ENCODE peak calls at places on chromosome 14, in eight cellular contexts. F, Z, N, J, M, X, T and W are unnamed samples.

GRCh38 chr14:96138241-96138640 is 66.4 kb upstream of the BDKRB2 start:
- DNase-seq in M (no peak), F (no peak), Z (no peak), T (no peak), X (no peak), J (no peak), N (no peak), W (no peak)

GRCh38 chr14:60931206-60931605 is 49.7 kb downstream of the TRMT5 start:
- DNase-seq in Z (no peak), X (no peak), J (no peak), T (no peak), M (no peak), F (no peak), N (no peak), W (no peak)

GRCh38 chr14:91331761-91332447 is 85.7 kb downstream of the CCDC88C start:
- DNase-seq in N (no peak), Z (no peak), F (peak; percentile 81), X (no peak), T (no peak), M (peak; percentile 23), J (no peak), W (no peak)

GRCh38 chr14:91155626-91156089 is 41.8 kb downstream of the DGLUCY start:
- DNase-seq in N (no peak), M (no peak), T (no peak), X (no peak), F (no peak), J (no peak), Z (no peak), W (no peak)

GRCh38 chr14:94685166-94685581 is 73.0 kb downstream of the SERPINA3 start:
- DNase-seq in X (no peak), Z (no peak), J (no peak), F (no peak), M (no peak), T (no peak), N (no peak), W (no peak)

GRCh38 chr14:75432406-75432805 is 4.6 kb downstream of the JDP2 start:
- DNase-seq in M (no peak), F (no peak), Z (no peak), J (no peak), X (no peak), N (no peak), T (no peak), W (no peak)

GRCh38 chr14:31568671-31569070 is 7.5 kb downstream of the NUBPL start:
- DNase-seq in N (no peak), Z (no peak), M (no peak), J (no peak), T (no peak), F (no peak), X (no peak), W (peak; percentile 4)

GRCh38 chr14:69968151-69968550 is 88.9 kb downstream of the SMOC1 start:
- DNase-seq in T (no peak), X (no peak), Z (no peak), N (no peak), M (no peak), F (no peak), J (no peak), W (no peak)

GRCh38 chr14:21467620-21468019 is 9.1 kb downstream of the RAB2B start:
- DNase-seq in J (no peak), N (no peak), M (no peak), T (no peak), F (peak; percentile 70), X (no peak), Z (no peak), W (peak; percentile 96)

GRCh38 chr14:101405171-101405883 is 156.0 kb upstream of the DIO3 start:
- DNase-seq in T (no peak), M (no peak), F (no peak), J (no peak), X (peak; percentile 53), Z (no peak), N (peak; percentile 14), W (no peak)

GRCh38 chr14:35556548-35556947 is 22.6 kb downstream of the INSM2 start:
- DNase-seq in J (no peak), X (no peak), F (no peak), Z (no peak), T (no peak), M (no peak), N (no peak), W (no peak)

GRCh38 chr14:103512701-103513611 is 9.7 kb downstream of the CKB start:
- DNase-seq in X (no peak), Z (peak; percentile 84), J (no peak), F (no peak), T (no peak), N (no peak), M (peak; percentile 86), W (no peak)

GRCh38 chr14:46378248-46378647 is 273.3 kb downstream of the RPL10L start:
- DNase-seq in X (no peak), M (no peak), N (no peak), Z (no peak), T (no peak), J (no peak), F (no peak), W (no peak)

GRCh38 chr14:105200074-105200473 is 19.0 kb upstream of the NUDT14 start:
- DNase-seq in T (no peak), F (no peak), M (no peak), Z (no peak), J (no peak), X (no peak), N (no peak), W (no peak)

GRCh38 chr14:99670361-99671229 is 13.5 kb upstream of the CYP46A1 start:
- DNase-seq in J (no peak), M (no peak), T (no peak), Z (no peak), N (no peak), F (no peak), X (no peak), W (no peak)

GRCh38 chr14:74085828-74086227 is 1.1 kb downstream of the LIN52 start:
- DNase-seq in N (no peak), F (no peak), T (no peak), X (no peak), Z (no peak), M (no peak), J (no peak), W (no peak)

GRCh38 chr14:54348923-54349615 is 47.7 kb upstream of the CDKN3 start:
- DNase-seq in Z (no peak), J (no peak), N (no peak), F (no peak), X (no peak), M (peak; percentile 35), T (no peak), W (no peak)

GRCh38 chr14:59275668-59276067 is 87.2 kb downstream of the DAAM1 start:
- DNase-seq in N (no peak), M (no peak), T (no peak), J (no peak), F (peak; percentile 51), X (no peak), Z (no peak), W (peak; percentile 75)

GRCh38 chr14:70780396-70781075 is 28.8 kb downstream of the MAP3K9 start:
- DNase-seq in F (no peak), Z (peak; percentile 0), X (no peak), N (no peak), J (no peak), T (peak; percentile 48), M (peak; percentile 19), W (no peak)

GRCh38 chr14:103260629-103261124 is 73.4 kb upstream of the EIF5 start:
- DNase-seq in J (no peak), X (peak; percentile 32), N (peak; percentile 65), M (no peak), F (peak; percentile 73), T (no peak), Z (no peak), W (peak; percentile 27)

GRCh38 chr14:21024668-21025373 is at the start of gene NDRG2:
- DNase-seq in N (peak; percentile 69), Z (peak; percentile 71), X (peak; percentile 72), T (peak; percentile 23), M (peak; percentile 66), J (peak; percentile 81), F (no peak), W (no peak)

GRCh38 chr14:63632932-63633514 is 8.6 kb downstream of the WDR89 start:
- DNase-seq in Z (no peak), M (no peak), N (no peak), F (peak; percentile 30), J (no peak), T (no peak), X (no peak), W (no peak)

GRCh38 chr14:103302966-103303365 is 31.1 kb upstream of the EIF5 start:
- DNase-seq in Z (no peak), T (no peak), N (no peak), F (no peak), M (no peak), X (no peak), J (no peak), W (no peak)

GRCh38 chr14:96082420-96083300 is 43.5 kb downstream of the C14orf132 start:
- DNase-seq in J (no peak), Z (no peak), X (no peak), N (no peak), F (no peak), M (no peak), T (no peak), W (no peak)

GRCh38 chr14:79378020-79378419 is 833.3 kb downstream of the DIO2 start:
- DNase-seq in J (no peak), N (no peak), T (no peak), Z (no peak), F (no peak), X (no peak), M (no peak), W (no peak)

GRCh38 chr14:74085047-74085637 is 386 bp downstream of the LIN52 start:
- DNase-seq in X (no peak), F (no peak), Z (no peak), M (no peak), J (no peak), N (no peak), T (peak; percentile 22), W (no peak)